ENCODE peak calls at places on chromosomes 4 and X, in five cellular contexts. R is effector memory CD4-positive, alpha-beta T cell; A is neural progenitor cell; K is pancreas; V is mucosa of descending colon. L is an unnamed sample. For H3K4me1, the result is how much of the 10 kb centered on the place peaks cover.

GRCh38 chr4:152594981-152595916 is 59.4 kb upstream of the FBXW7 start:
- DNase-seq in R (no peak), A (no peak), K (no peak), V (no peak), L (no peak)

GRCh38 chr4:96685691-96686090 is 845.8 kb downstream of the PDHA2 start:
- DNase-seq in R (no peak), A (no peak), K (no peak), V (no peak), L (no peak)

GRCh38 chr4:156598138-156598681 is 373.4 kb downstream of the PDGFC start:
- DNase-seq in R (no peak), A (no peak), K (no peak), V (no peak), L (no peak)

GRCh38 chr4:71389149-71389840 is 50.5 kb downstream of the SLC4A4 start:
- DNase-seq in R (no peak), A (no peak), K (no peak), V (no peak), L (no peak)

GRCh38 chr4:87839309-87839946 is 6.7 kb downstream of the MEPE start:
- DNase-seq in R (no peak), A (peak), K (peak), V (no peak), L (no peak)

GRCh38 chr4:116323606-116324005 is 761.8 kb downstream of the TRAM1L1 start:
- DNase-seq in R (no peak), A (no peak), K (no peak), V (no peak), L (peak)

GRCh38 chrX:68503830-68504229 is 5.0 kb downstream of the YIPF6 start:
- DNase-seq in R (no peak), A (no peak), K (no peak), V (no peak), L (no peak)

GRCh38 chr4:149884046-149884445 is 68.4 kb upstream of the IQCM start:
- DNase-seq in R (no peak), A (no peak), K (no peak), V (peak), L (no peak)

GRCh38 chr4:154024097-154024496 is 235.2 kb upstream of the SFRP2 start:
- DNase-seq in R (no peak), A (peak), K (no peak), V (no peak), L (no peak)

GRCh38 chr4:153750197-153750817 is 9.5 kb downstream of the RNF175 start:
- DNase-seq in R (peak), A (peak), K (peak), V (no peak), L (no peak)

GRCh38 chr4:15262396-15262795 is 165.4 kb upstream of the C1QTNF7 start:
- DNase-seq in R (no peak), A (no peak), K (no peak), V (no peak), L (no peak)

GRCh38 chrX:39331062-39331704 is 529.9 kb downstream of the MID1IP1 start:
- DNase-seq in R (no peak), A (no peak), K (no peak), V (no peak), L (no peak)

GRCh38 chrX:19342331-19342906 is 1.3 kb upstream of the PDHA1 start:
- DNase-seq in R (no peak), A (no peak), K (no peak), V (no peak), L (no peak)

GRCh38 chrX:151762802-151763201 is 28.3 kb downstream of the CNGA2 start:
- DNase-seq in R (no peak), A (no peak), K (no peak), V (no peak), L (no peak)

GRCh38 chr4:137909910-137910309 is 332.2 kb downstream of the SLC7A11 start:
- DNase-seq in R (no peak), A (no peak), K (peak), V (no peak), L (no peak)

GRCh38 chr4:83071116-83071515 is 36.1 kb downstream of the COPS4 start:
- DNase-seq in R (no peak), A (no peak), K (no peak), V (no peak), L (no peak)

GRCh38 chr4:184814686-184815045 is 11.1 kb downstream of the ACSL1 start:
- DNase-seq in R (no peak), A (no peak), K (no peak), V (no peak), L (peak)

GRCh38 chr4:161650812-161651211 is 513.0 kb downstream of the FSTL5 start:
- DNase-seq in R (no peak), A (no peak), K (no peak), V (no peak), L (no peak)

GRCh38 chr4:107468812-107469211 is 251.2 kb downstream of the PAPSS1 start:
- DNase-seq in R (no peak), A (no peak), K (no peak), V (no peak), L (no peak)

GRCh38 chr4:152380919-152381318 is 155.0 kb downstream of the FBXW7 start:
- DNase-seq in R (no peak), A (no peak), K (no peak), V (no peak), L (no peak)

GRCh38 chr4:106140601-106141000 is 175.4 kb downstream of the TBCK start:
- DNase-seq in R (no peak), A (no peak), K (no peak), V (no peak), L (no peak)

GRCh38 chrX:109632906-109633504 is 8.0 kb upstream of the KCNE5 start:
- DNase-seq in R (no peak), A (peak), K (no peak), V (no peak), L (no peak)

GRCh38 chrX:136691028-136691809 is 43.3 kb downstream of the CD40LG start:
- DNase-seq in R (no peak), A (no peak), K (no peak), V (no peak), L (no peak)

GRCh38 chr4:155025762-155026457 is 182.5 kb upstream of the NPY2R start:
- DNase-seq in R (peak), A (peak), K (peak), V (peak), L (no peak)

GRCh38 chr4:6749340-6750171 is 33.0 kb upstream of the KIAA0232 start:
- DNase-seq in R (no peak), A (no peak), K (peak), V (peak), L (peak)

GRCh38 chr4:175891863-175892262 is 79.8 kb upstream of the GPM6A start:
- DNase-seq in R (no peak), A (peak), K (no peak), V (no peak), L (no peak)

GRCh38 chr4:43471950-43472349 is 579.4 kb downstream of the GRXCR1 start:
- DNase-seq in R (no peak), A (no peak), K (no peak), V (no peak), L (no peak)

GRCh38 chrX:104156630-104157529 is at the start of gene SLC25A53:
- DNase-seq in R (peak), A (peak), K (peak), V (peak), L (peak)

GRCh38 chr4:123102897-123103489 is 180.6 kb upstream of the NUDT6 start:
- DNase-seq in R (no peak), A (peak), K (no peak), V (no peak), L (no peak)

DNA sequence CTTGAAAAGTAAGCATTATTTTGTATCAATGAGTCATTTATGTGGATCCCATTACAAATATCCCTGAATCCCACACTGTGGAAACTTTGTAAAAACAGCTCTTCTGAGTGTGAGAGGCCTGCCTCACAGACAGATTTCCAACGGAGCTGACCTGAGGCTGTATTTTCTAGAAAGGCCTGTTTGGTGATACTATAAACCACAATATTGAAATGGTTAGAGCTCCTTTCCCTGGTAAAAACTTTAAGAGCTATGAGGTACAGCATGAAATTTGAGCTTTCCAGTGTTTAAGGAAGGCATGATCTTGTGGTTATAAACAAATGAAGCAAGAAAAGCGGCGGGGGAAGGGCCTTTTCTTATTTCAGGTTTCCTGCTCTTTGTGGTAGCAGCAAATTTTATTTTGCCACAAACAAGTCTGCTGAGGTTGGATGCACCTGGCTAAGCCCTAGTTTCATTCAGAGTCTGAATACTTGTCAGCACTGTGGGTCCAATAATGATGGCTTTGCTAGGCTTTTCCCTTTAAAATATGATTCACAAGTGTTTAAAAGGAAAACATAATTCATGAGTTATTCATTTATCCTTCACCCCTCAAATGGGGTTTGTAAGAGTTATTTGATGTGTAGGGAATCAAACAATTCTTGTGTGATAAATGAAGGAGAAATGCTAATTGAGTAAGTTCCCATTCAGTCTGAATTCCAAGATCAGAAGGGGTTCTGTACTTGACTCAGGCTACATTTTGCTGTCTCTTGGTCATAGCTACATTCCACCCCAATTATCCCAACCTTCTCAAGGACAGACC is 87.0 kb upstream of the ETNPPL start:
- DNase-seq in R (no peak), A (no peak), K (no peak), V (no peak), L (no peak)
- H3K4me1 ChIP-seq in R (under half), A (under half), K (under half), V (under half), L (under half)

GRCh38 chrX:71542825-71543224 is 9.9 kb downstream of the OGT start:
- DNase-seq in R (no peak), A (no peak), K (no peak), V (no peak), L (no peak)

GRCh38 chrX:71540801-71541545 is 8.1 kb downstream of the OGT start:
- DNase-seq in R (no peak), A (no peak), K (no peak), V (no peak), L (no peak)

GRCh38 chrX:71543316-71543715 is 10.4 kb downstream of the OGT start:
- DNase-seq in R (no peak), A (no peak), K (no peak), V (no peak), L (no peak)

GRCh38 chrX:71542411-71542810 is 9.5 kb downstream of the OGT start:
- DNase-seq in R (no peak), A (no peak), K (no peak), V (no peak), L (no peak)

DNA sequence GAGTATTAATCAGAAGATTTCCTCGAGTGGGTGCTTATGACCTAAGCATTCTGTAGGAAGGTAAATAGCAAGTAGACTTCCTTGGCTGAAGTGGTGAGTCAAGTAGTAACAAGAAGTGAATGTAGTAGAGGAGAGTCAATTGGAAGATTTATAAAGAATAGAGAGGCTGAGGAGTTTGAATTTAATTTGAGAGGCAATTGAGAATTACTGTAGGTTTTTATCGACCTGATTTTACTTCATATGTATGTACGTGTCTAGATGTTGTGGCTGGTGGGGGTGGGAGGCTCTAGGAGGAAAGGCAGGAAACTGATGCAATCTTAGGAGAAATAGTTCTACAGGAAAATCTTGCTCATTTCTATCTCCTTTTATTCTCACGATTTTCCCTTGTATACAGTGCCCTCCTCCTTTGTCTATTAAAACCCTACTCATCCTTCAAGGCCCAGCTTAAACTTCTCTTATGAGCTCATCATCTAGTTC is 8.7 kb downstream of the OGT start:
- DNase-seq in R (no peak), A (no peak), K (no peak), V (no peak), L (no peak)
- H3K4me1 ChIP-seq in R (under half), A (under half), K (under half), V (under half), L (under half)

GRCh38 chr4:1415681-1415981 is 9.4 kb upstream of the NKX1-1 start:
- DNase-seq in R (no peak), A (no peak), K (no peak), V (no peak), L (no peak)

GRCh38 chr4:1416051-1416947 is 10.1 kb upstream of the NKX1-1 start:
- DNase-seq in R (no peak), A (no peak), K (no peak), V (no peak), L (peak)

GRCh38 chr4:1413687-1414479 is 7.6 kb upstream of the NKX1-1 start:
- DNase-seq in R (no peak), A (no peak), K (no peak), V (no peak), L (no peak)

GRCh38 chr4:1413221-1413663 is 7.0 kb upstream of the NKX1-1 start:
- DNase-seq in R (no peak), A (no peak), K (no peak), V (no peak), L (no peak)

DNA sequence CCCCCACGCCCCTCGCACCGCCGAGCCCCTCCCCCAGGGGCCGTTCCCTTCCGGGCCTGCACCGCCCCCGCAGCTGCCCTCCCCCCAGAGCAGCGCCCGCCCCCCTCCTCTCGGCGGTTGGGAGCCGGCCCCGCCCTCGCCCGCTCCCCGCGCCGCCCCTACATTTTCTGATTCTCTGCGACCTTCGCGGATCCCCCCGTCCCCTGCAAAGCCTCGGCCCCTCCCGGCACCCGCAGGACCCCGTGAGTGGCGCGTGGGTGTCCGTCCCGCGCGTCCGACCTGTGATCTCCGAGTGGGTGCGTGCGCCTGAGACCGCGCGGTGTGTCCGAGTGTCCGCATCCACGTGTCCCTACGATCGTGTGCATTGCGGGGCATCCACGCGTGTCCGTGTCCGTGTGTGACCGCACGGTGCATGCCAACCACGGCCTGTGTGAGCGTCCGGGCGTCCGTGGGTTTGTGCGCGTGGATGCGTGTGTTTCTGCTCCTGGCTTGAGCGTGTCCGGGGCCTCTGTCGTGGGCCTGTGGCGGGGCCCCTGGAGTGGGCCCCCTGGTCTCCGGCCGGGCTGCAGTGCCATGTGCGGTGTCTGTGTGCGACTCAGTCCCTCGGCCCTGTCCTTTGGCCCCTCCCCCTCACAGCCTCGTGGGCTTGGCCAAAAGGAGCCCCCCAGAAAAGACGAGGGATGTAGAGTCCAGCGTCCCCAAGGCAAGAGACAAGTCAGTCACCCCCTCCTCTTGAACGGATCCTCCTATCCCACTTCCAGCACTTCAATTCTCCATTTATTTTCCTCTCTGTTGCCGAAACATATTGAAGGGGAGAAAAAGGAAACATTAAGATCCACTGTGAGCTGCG is 8.8 kb upstream of the NKX1-1 start:
- DNase-seq in R (no peak), A (no peak), K (no peak), V (no peak), L (peak)
- H3K4me1 ChIP-seq in R (under half), A (under half), K (under half), V (under half), L (under half)

GRCh38 chrX:37818031-37818430 is 29.3 kb downstream of the DYNLT3 start:
- DNase-seq in R (no peak), A (no peak), K (no peak), V (no peak), L (no peak)

GRCh38 chrX:37817176-37817575 is 30.2 kb downstream of the DYNLT3 start:
- DNase-seq in R (no peak), A (no peak), K (no peak), V (no peak), L (no peak)

GRCh38 chrX:37817579-37817978 is 29.8 kb downstream of the DYNLT3 start:
- DNase-seq in R (no peak), A (no peak), K (no peak), V (no peak), L (no peak)

GRCh38 chrX:37815366-37815765 is 32.0 kb downstream of the DYNLT3 start:
- DNase-seq in R (no peak), A (no peak), K (no peak), V (no peak), L (no peak)

DNA sequence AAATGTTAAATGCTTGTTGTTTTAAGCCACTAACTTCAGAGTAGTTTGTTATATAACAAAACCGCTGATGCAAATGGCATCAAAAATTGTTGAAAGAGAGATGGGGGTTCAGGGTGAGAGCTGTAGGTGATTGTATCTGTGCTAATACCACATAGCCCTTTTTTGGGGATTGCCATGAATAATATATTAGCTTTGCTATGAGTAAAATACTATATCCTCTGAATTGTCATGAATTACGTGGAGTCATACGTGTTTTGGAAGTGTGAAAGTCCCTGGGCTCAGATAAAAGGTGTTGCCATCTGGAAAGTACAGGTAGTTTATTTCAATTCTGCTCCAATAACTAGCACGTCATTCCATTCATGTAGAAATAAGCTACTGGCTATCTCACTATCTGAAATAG is 30.6 kb downstream of the DYNLT3 start:
- DNase-seq in R (no peak), A (no peak), K (no peak), V (no peak), L (no peak)
- H3K4me1 ChIP-seq in R (under half), A (under half), K (under half), V (under half), L (under half)

GRCh38 chr4:169152104-169152503 is 118.7 kb downstream of the SH3RF1 start:
- DNase-seq in R (no peak), A (no peak), K (no peak), V (no peak), L (no peak)

GRCh38 chr4:169150806-169151205 is 120.0 kb downstream of the SH3RF1 start:
- DNase-seq in R (no peak), A (no peak), K (no peak), V (no peak), L (no peak)

GRCh38 chr4:169152899-169153298 is 117.9 kb downstream of the SH3RF1 start:
- DNase-seq in R (no peak), A (no peak), K (no peak), V (no peak), L (no peak)

GRCh38 chr4:169151671-169152070 is 119.1 kb downstream of the SH3RF1 start:
- DNase-seq in R (no peak), A (no peak), K (no peak), V (no peak), L (no peak)

GRCh38 chr4:169153451-169153850 is 117.3 kb downstream of the SH3RF1 start:
- DNase-seq in R (no peak), A (no peak), K (no peak), V (no peak), L (no peak)
- H3K4me1 ChIP-seq in R (under half), A (under half), K (under half), V (under half), L (under half)

GRCh38 chr4:89295415-89295927 is 12.1 kb downstream of the GPRIN3 start:
- DNase-seq in R (no peak), A (no peak), K (no peak), V (no peak), L (no peak)
- H3K4me1 ChIP-seq in R (half or more), A (under half), K (under half), V (under half), L (half or more)

L was measured in spleen.